ENCODE peak calls at places on chromosome 20, in ten cellular contexts. D is prostate gland; X is stimulated activated CD8-positive, alpha-beta memory T cell treated with anti-CD3 and anti-CD28 coated beads, Interleukin-7, amount 100 ng/mL, for 1 hour; N is RPMI8226; U is fibroblast of pulmonary artery; B is NCI-H1092; A is nephron progenitor cell; V is effector memory CD8-positive, alpha-beta T cell; E is WTC11; L is PC-3. O is an unnamed sample.
A peak's percentile ranks its signal among the peaks of the same experiment; 100 is the strongest.

GRCh38 chr20:2364014-2364413 is 16.7 kb upstream of the TGM6 start:
- DNase-seq in D (no peak), X (no peak), N (no peak), U (peak; percentile 68), B (no peak), A (no peak), V (no peak), E (no peak), L (peak; percentile 59), O (no peak)

GRCh38 chr20:50333856-50334255 is 143.2 kb downstream of the CEBPB start:
- DNase-seq in D (peak; percentile 47), X (no peak), N (no peak), U (peak; percentile 64), B (no peak), A (no peak), V (no peak), E (no peak), L (peak; percentile 73), O (no peak)

GRCh38 chr20:37471741-37472235 is 49.3 kb upstream of the NNAT start:
- DNase-seq in D (no peak), X (no peak), N (no peak), U (no peak), B (no peak), A (no peak), V (no peak), E (no peak), L (no peak), O (no peak)

GRCh38 chr20:54134445-54135220 is 39.2 kb downstream of the CYP24A1 start:
- DNase-seq in D (no peak), X (no peak), N (no peak), U (peak; percentile 32), B (no peak), A (no peak), V (no peak), E (no peak), L (peak; percentile 98), O (no peak)

GRCh38 chr20:23702021-23702420 is 13.2 kb upstream of the CST4 start:
- DNase-seq in D (no peak), X (no peak), N (no peak), U (peak; percentile 32), B (no peak), A (no peak), V (no peak), E (no peak), L (no peak), O (no peak)

GRCh38 chr20:40648505-40649072 is 40.4 kb downstream of the MAFB start:
- DNase-seq in D (peak; percentile 62), X (no peak), N (no peak), U (no peak), B (no peak), A (no peak), V (no peak), E (no peak), L (no peak), O (no peak)

GRCh38 chr20:3296256-3297095 is 57.5 kb upstream of the SLC4A11 start:
- DNase-seq in D (no peak), X (no peak), N (no peak), U (no peak), B (no peak), A (no peak), V (no peak), E (no peak), L (no peak), O (no peak)

GRCh38 chr20:25543068-25543467 is 42.3 kb downstream of the NINL start:
- DNase-seq in D (no peak), X (no peak), N (no peak), U (peak; percentile 45), B (no peak), A (no peak), V (no peak), E (no peak), L (peak; percentile 53), O (no peak)

GRCh38 chr20:63286781-63287696 is 5.9 kb upstream of the COL20A1 start:
- DNase-seq in D (no peak), X (no peak), N (no peak), U (no peak), B (no peak), A (no peak), V (no peak), E (no peak), L (no peak), O (no peak)

GRCh38 chr20:16388731-16389130 is 184.5 kb downstream of the KIF16B start:
- DNase-seq in D (no peak), X (no peak), N (no peak), U (no peak), B (no peak), A (no peak), V (no peak), E (no peak), L (no peak), O (no peak)